ENCODE peak calls at places on chromosome 17, in nine cellular contexts. B is PC-3; P is psoas muscle; I is CD8-positive, alpha-beta T cell; F is colonic mucosa; X is neural progenitor cell; R is lower lobe of right lung; G is SK-N-SH; W is heart right ventricle. Q is an unnamed sample.

GRCh38 chr17:53629188-53629587 is 193.5 kb upstream of the KIF2B start:
- DNase-seq in B (no peak), P (no peak), I (no peak), F (no peak), X (no peak), R (no peak), G (no peak), W (no peak), Q (no peak)

GRCh38 chr17:64091116-64091515 is 38.8 kb downstream of the ERN1 start:
- DNase-seq in B (peak; percentile 43), P (no peak), I (no peak), F (no peak), X (no peak), R (no peak), G (no peak), W (no peak), Q (no peak)

GRCh38 chr17:4980644-4981216 is 6.7 kb downstream of the CAMTA2 start:
- DNase-seq in B (peak; percentile 65), P (no peak), I (no peak), F (peak; percentile 56), X (peak; percentile 85), R (no peak), G (peak; percentile 84), W (no peak), Q (no peak)

GRCh38 chr17:74877592-74878543 is 5.1 kb upstream of the FDXR start:
- DNase-seq in B (peak; percentile 52), P (no peak), I (no peak), F (peak; percentile 85), X (no peak), R (no peak), G (no peak), W (no peak), Q (no peak)

GRCh38 chr17:59437766-59438165 is 106.3 kb downstream of the YPEL2 start:
- DNase-seq in B (no peak), P (no peak), I (no peak), F (no peak), X (no peak), R (no peak), G (no peak), W (no peak), Q (no peak)

GRCh38 chr17:77602883-77603640 is 355.4 kb upstream of the TNRC6C start:
- DNase-seq in B (no peak), P (no peak), I (no peak), F (no peak), X (no peak), R (no peak), G (peak; percentile 23), W (peak; percentile 19), Q (peak; percentile 59)

GRCh38 chr17:40714473-40714872 is 10.9 kb upstream of the KRT24 start:
- DNase-seq in B (no peak), P (no peak), I (no peak), F (no peak), X (peak; percentile 11), R (no peak), G (no peak), W (no peak), Q (no peak)

GRCh38 chr17:82152556-82153294 is 54.7 kb upstream of the FASN start:
- DNase-seq in B (no peak), P (peak; percentile 25), I (no peak), F (no peak), X (no peak), R (peak; percentile 82), G (no peak), W (no peak), Q (no peak)

GRCh38 chr17:59383893-59384292 is 52.4 kb downstream of the YPEL2 start:
- DNase-seq in B (no peak), P (no peak), I (no peak), F (no peak), X (no peak), R (no peak), G (no peak), W (no peak), Q (no peak)

GRCh38 chr17:42929497-42929844 is 28.9 kb downstream of the G6PC1 start:
- DNase-seq in B (no peak), P (no peak), I (no peak), F (no peak), X (no peak), R (no peak), G (no peak), W (no peak), Q (no peak)

GRCh38 chr17:67280279-67280678 is 35.3 kb upstream of the HELZ start:
- DNase-seq in B (no peak), P (peak; percentile 35), I (no peak), F (no peak), X (no peak), R (no peak), G (no peak), W (no peak), Q (peak; percentile 90)

GRCh38 chr17:42027961-42028790 is 8.3 kb downstream of the NKIRAS2 start:
- DNase-seq in B (peak; percentile 18), P (no peak), I (no peak), F (no peak), X (peak; percentile 71), R (no peak), G (no peak), W (no peak), Q (no peak)

GRCh38 chr17:72169823-72170222 is 49.0 kb downstream of the SOX9 start:
- DNase-seq in B (no peak), P (no peak), I (no peak), F (no peak), X (no peak), R (no peak), G (no peak), W (no peak), Q (no peak)

GRCh38 chr17:4161560-4162221 is 18.7 kb downstream of the CYB5D2 start:
- DNase-seq in B (peak; percentile 44), P (no peak), I (no peak), F (no peak), X (peak; percentile 52), R (peak; percentile 51), G (peak; percentile 66), W (no peak), Q (no peak)

GRCh38 chr17:45320931-45321461 is 4.2 kb upstream of the MAP3K14 start:
- DNase-seq in B (peak; percentile 100), P (no peak), I (no peak), F (peak; percentile 67), X (no peak), R (peak; percentile 17), G (no peak), W (no peak), Q (no peak)

GRCh38 chr17:55458977-55459376 is 37.3 kb upstream of the MMD start:
- DNase-seq in B (peak; percentile 95), P (no peak), I (no peak), F (no peak), X (no peak), R (no peak), G (no peak), W (no peak), Q (no peak)

GRCh38 chr17:2191785-2192184 is 111.8 kb downstream of the SMG6 start:
- DNase-seq in B (no peak), P (no peak), I (no peak), F (no peak), X (no peak), R (no peak), G (no peak), W (no peak), Q (no peak)

GRCh38 chr17:307295-307691 is 45.3 kb downstream of the RPH3AL start:
- DNase-seq in B (no peak), P (no peak), I (no peak), F (no peak), X (no peak), R (peak; percentile 33), G (no peak), W (no peak), Q (peak; percentile 18)

GRCh38 chr17:38918129-38918913 is 7.1 kb upstream of the LASP1NB start:
- DNase-seq in B (no peak), P (no peak), I (no peak), F (no peak), X (peak; percentile 65), R (no peak), G (no peak), W (no peak), Q (no peak)

GRCh38 chr17:40203131-40203530 is 16.0 kb upstream of the WIPF2 start:
- DNase-seq in B (no peak), P (no peak), I (no peak), F (no peak), X (no peak), R (no peak), G (no peak), W (no peak), Q (no peak)

GRCh38 chr17:76208120-76208519 is 32.2 kb downstream of the RNF157 start:
- DNase-seq in B (no peak), P (no peak), I (no peak), F (no peak), X (no peak), R (no peak), G (no peak), W (no peak), Q (no peak)

GRCh38 chr17:75888484-75888883 is 8.3 kb downstream of the TRIM65 start:
- DNase-seq in B (no peak), P (no peak), I (no peak), F (no peak), X (no peak), R (no peak), G (no peak), W (no peak), Q (no peak)

GRCh38 chr17:64780096-64781012 is 118.2 kb upstream of the SMURF2 start:
- DNase-seq in B (peak; percentile 70), P (peak; percentile 54), I (peak; percentile 75), F (peak; percentile 93), X (peak; percentile 89), R (peak; percentile 89), G (peak; percentile 64), W (peak; percentile 57), Q (peak; percentile 75)

GRCh38 chr17:16443390-16444257 is 28.3 kb downstream of the TRPV2 start:
- DNase-seq in B (no peak), P (no peak), I (no peak), F (no peak), X (no peak), R (no peak), G (no peak), W (no peak), Q (peak; percentile 42)
- H3K4me1 ChIP-seq in B (peaks cover 26% of the 10 kb centered on the region), P (peaks cover 31% of the 10 kb centered on the region), I (peaks cover 29% of the 10 kb centered on the region), F (peaks cover 10% of the 10 kb centered on the region), X (peaks cover 27% of the 10 kb centered on the region), R (peaks cover 42% of the 10 kb centered on the region), G (peaks cover 30% of the 10 kb centered on the region), W (peaks cover 47% of the 10 kb centered on the region), Q (peaks cover 12% of the 10 kb centered on the region)

GRCh38 chr17:61531223-61531622 is 59.8 kb downstream of the NACA2 start:
- DNase-seq in B (no peak), P (no peak), I (no peak), F (no peak), X (no peak), R (no peak), G (no peak), W (no peak), Q (no peak)
- TF ChIP-seq CTCF in B (no peak), P (no peak), I (no peak), F (no peak), X (no peak), R (no peak), G (no peak), W (no peak), Q (no peak)

GRCh38 chr17:57866319-57866718 is 16.5 kb upstream of the MRPS23 start:
- DNase-seq in B (no peak), P (no peak), I (no peak), F (no peak), X (no peak), R (no peak), G (no peak), W (no peak), Q (no peak)
- H3K4me1 ChIP-seq in B (peaks cover 46% of the 10 kb centered on the region), P (peaks cover 43% of the 10 kb centered on the region), I (peaks cover 13% of the 10 kb centered on the region), F (peaks cover 8% of the 10 kb centered on the region), X (peaks cover 33% of the 10 kb centered on the region), R (peaks cover 27% of the 10 kb centered on the region), G (peaks cover 37% of the 10 kb centered on the region), W (peaks cover 57% of the 10 kb centered on the region), Q (peaks cover 31% of the 10 kb centered on the region)

GRCh38 chr17:57408064-57408811 is 151.9 kb downstream of the MSI2 start:
- DNase-seq in B (peak; percentile 76), P (no peak), I (no peak), F (peak; percentile 59), X (peak; percentile 68), R (peak; percentile 53), G (no peak), W (no peak), Q (no peak)
- TF ChIP-seq CTCF in B (no peak), P (no peak), I (no peak), F (no peak), X (no peak), R (no peak), G (no peak), W (no peak), Q (no peak)